ENCODE peak calls at places on chromosome 19, in seven cellular contexts. One of them, this sample, is unnamed.

GRCh38 chr19:50418186-50419021 is at the start of gene SPIB:
- DNase-seq in stimulated activated naive CD4-positive, alpha-beta T cell treated with Interleukin-2 at 50 U/mL for 16 hours: no peak
- DNase-seq in KG1: no peak
- DNase-seq in mammary epithelial cell: no peak
- DNase-seq in NCI-H69: peak; percentile 45
- DNase-seq in stimulated activated CD8-positive, alpha-beta memory T cell treated with anti-CD3 and anti-CD28 coated beads, Interleukin-15, amount 100 ng/mL, for 1 hour: no peak
- DNase-seq in caudate nucleus: no peak
- DNase-seq in this sample: no peak

GRCh38 chr19:51735759-51736449 is 12.1 kb upstream of the HAS1 start:
- DNase-seq in stimulated activated CD8-positive, alpha-beta memory T cell treated with anti-CD3 and anti-CD28 coated beads, Interleukin-15, amount 100 ng/mL, for 1 hour: no peak
- DNase-seq in caudate nucleus: no peak
- DNase-seq in stimulated activated naive CD4-positive, alpha-beta T cell treated with Interleukin-2 at 50 U/mL for 16 hours: no peak
- DNase-seq in mammary epithelial cell: no peak
- DNase-seq in KG1: no peak
- DNase-seq in NCI-H69: no peak
- DNase-seq in this sample: no peak

GRCh38 chr19:20558011-20558410 is 7.6 kb downstream of the ZNF737 start:
- DNase-seq in caudate nucleus: peak; percentile 51
- DNase-seq in KG1: no peak
- DNase-seq in stimulated activated CD8-positive, alpha-beta memory T cell treated with anti-CD3 and anti-CD28 coated beads, Interleukin-15, amount 100 ng/mL, for 1 hour: no peak
- DNase-seq in stimulated activated naive CD4-positive, alpha-beta T cell treated with Interleukin-2 at 50 U/mL for 16 hours: no peak
- DNase-seq in NCI-H69: no peak
- DNase-seq in mammary epithelial cell: no peak
- DNase-seq in this sample: no peak

GRCh38 chr19:19782783-19783182 is 38.8 kb downstream of the ZNF506 start:
- DNase-seq in stimulated activated naive CD4-positive, alpha-beta T cell treated with Interleukin-2 at 50 U/mL for 16 hours: peak; percentile 52
- DNase-seq in caudate nucleus: no peak
- DNase-seq in KG1: no peak
- DNase-seq in NCI-H69: no peak
- DNase-seq in mammary epithelial cell: no peak
- DNase-seq in stimulated activated CD8-positive, alpha-beta memory T cell treated with anti-CD3 and anti-CD28 coated beads, Interleukin-15, amount 100 ng/mL, for 1 hour: no peak
- DNase-seq in this sample: no peak

GRCh38 chr19:10773969-10774368 is 56.1 kb downstream of the DNM2 start:
- DNase-seq in NCI-H69: no peak
- DNase-seq in KG1: no peak
- DNase-seq in mammary epithelial cell: peak; percentile 17
- DNase-seq in stimulated activated CD8-positive, alpha-beta memory T cell treated with anti-CD3 and anti-CD28 coated beads, Interleukin-15, amount 100 ng/mL, for 1 hour: no peak
- DNase-seq in caudate nucleus: no peak
- DNase-seq in stimulated activated naive CD4-positive, alpha-beta T cell treated with Interleukin-2 at 50 U/mL for 16 hours: no peak
- DNase-seq in this sample: no peak

GRCh38 chr19:39303373-39304184 is 7.4 kb downstream of the IFNL1 start:
- DNase-seq in NCI-H69: no peak
- DNase-seq in mammary epithelial cell: no peak
- DNase-seq in stimulated activated CD8-positive, alpha-beta memory T cell treated with anti-CD3 and anti-CD28 coated beads, Interleukin-15, amount 100 ng/mL, for 1 hour: no peak
- DNase-seq in KG1: no peak
- DNase-seq in caudate nucleus: no peak
- DNase-seq in stimulated activated naive CD4-positive, alpha-beta T cell treated with Interleukin-2 at 50 U/mL for 16 hours: no peak
- DNase-seq in this sample: no peak

GRCh38 chr19:55146078-55146647 is 2.8 kb downstream of the TNNT1 start:
- DNase-seq in stimulated activated naive CD4-positive, alpha-beta T cell treated with Interleukin-2 at 50 U/mL for 16 hours: no peak
- DNase-seq in NCI-H69: peak; percentile 85
- DNase-seq in caudate nucleus: no peak
- DNase-seq in KG1: peak; percentile 24
- DNase-seq in stimulated activated CD8-positive, alpha-beta memory T cell treated with anti-CD3 and anti-CD28 coated beads, Interleukin-15, amount 100 ng/mL, for 1 hour: no peak
- DNase-seq in mammary epithelial cell: peak; percentile 29
- DNase-seq in this sample: no peak

GRCh38 chr19:45477216-45477615 is 9.4 kb downstream of the FOSB start:
- DNase-seq in mammary epithelial cell: no peak
- DNase-seq in KG1: no peak
- DNase-seq in NCI-H69: no peak
- DNase-seq in caudate nucleus: no peak
- DNase-seq in stimulated activated CD8-positive, alpha-beta memory T cell treated with anti-CD3 and anti-CD28 coated beads, Interleukin-15, amount 100 ng/mL, for 1 hour: no peak
- DNase-seq in stimulated activated naive CD4-positive, alpha-beta T cell treated with Interleukin-2 at 50 U/mL for 16 hours: no peak
- DNase-seq in this sample: no peak

GRCh38 chr19:30596813-30597399 is 224.7 kb downstream of the ZNF536 start:
- DNase-seq in mammary epithelial cell: no peak
- DNase-seq in stimulated activated naive CD4-positive, alpha-beta T cell treated with Interleukin-2 at 50 U/mL for 16 hours: no peak
- DNase-seq in stimulated activated CD8-positive, alpha-beta memory T cell treated with anti-CD3 and anti-CD28 coated beads, Interleukin-15, amount 100 ng/mL, for 1 hour: no peak
- DNase-seq in caudate nucleus: no peak
- DNase-seq in NCI-H69: no peak
- DNase-seq in KG1: no peak
- DNase-seq in this sample: no peak

GRCh38 chr19:39264306-39265290 is 3.6 kb upstream of the IFNL2 start:
- DNase-seq in stimulated activated CD8-positive, alpha-beta memory T cell treated with anti-CD3 and anti-CD28 coated beads, Interleukin-15, amount 100 ng/mL, for 1 hour: no peak
- DNase-seq in KG1: no peak
- DNase-seq in NCI-H69: peak; percentile 20
- DNase-seq in stimulated activated naive CD4-positive, alpha-beta T cell treated with Interleukin-2 at 50 U/mL for 16 hours: no peak
- DNase-seq in mammary epithelial cell: no peak
- DNase-seq in caudate nucleus: no peak
- DNase-seq in this sample: no peak

GRCh38 chr19:38831142-38831605 is 420 bp downstream of the ECH1 start:
- DNase-seq in mammary epithelial cell: peak; percentile 86
- DNase-seq in stimulated activated naive CD4-positive, alpha-beta T cell treated with Interleukin-2 at 50 U/mL for 16 hours: peak; percentile 14
- DNase-seq in stimulated activated CD8-positive, alpha-beta memory T cell treated with anti-CD3 and anti-CD28 coated beads, Interleukin-15, amount 100 ng/mL, for 1 hour: no peak
- DNase-seq in KG1: no peak
- DNase-seq in caudate nucleus: no peak
- DNase-seq in NCI-H69: peak; percentile 57
- DNase-seq in this sample: no peak

GRCh38 chr19:12833747-12834417 is 497 bp downstream of the RTBDN start:
- DNase-seq in stimulated activated CD8-positive, alpha-beta memory T cell treated with anti-CD3 and anti-CD28 coated beads, Interleukin-15, amount 100 ng/mL, for 1 hour: no peak
- DNase-seq in mammary epithelial cell: no peak
- DNase-seq in stimulated activated naive CD4-positive, alpha-beta T cell treated with Interleukin-2 at 50 U/mL for 16 hours: peak; percentile 35
- DNase-seq in KG1: no peak
- DNase-seq in NCI-H69: peak; percentile 91
- DNase-seq in caudate nucleus: no peak
- DNase-seq in this sample: no peak

GRCh38 chr19:35513231-35513974 is at the start of gene DMKN:
- DNase-seq in stimulated activated CD8-positive, alpha-beta memory T cell treated with anti-CD3 and anti-CD28 coated beads, Interleukin-15, amount 100 ng/mL, for 1 hour: no peak
- DNase-seq in stimulated activated naive CD4-positive, alpha-beta T cell treated with Interleukin-2 at 50 U/mL for 16 hours: no peak
- DNase-seq in NCI-H69: no peak
- DNase-seq in KG1: no peak
- DNase-seq in mammary epithelial cell: peak; percentile 77
- DNase-seq in caudate nucleus: peak; percentile 57
- DNase-seq in this sample: no peak

GRCh38 chr19:10293637-10294367 is 4.0 kb downstream of the ICAM5 start:
- DNase-seq in caudate nucleus: no peak
- DNase-seq in stimulated activated CD8-positive, alpha-beta memory T cell treated with anti-CD3 and anti-CD28 coated beads, Interleukin-15, amount 100 ng/mL, for 1 hour: no peak
- DNase-seq in mammary epithelial cell: no peak
- DNase-seq in KG1: no peak
- DNase-seq in NCI-H69: no peak
- DNase-seq in stimulated activated naive CD4-positive, alpha-beta T cell treated with Interleukin-2 at 50 U/mL for 16 hours: no peak
- DNase-seq in this sample: no peak

GRCh38 chr19:17883627-17884413 is 12.1 kb downstream of the SLC5A5 start:
- DNase-seq in caudate nucleus: no peak
- DNase-seq in stimulated activated CD8-positive, alpha-beta memory T cell treated with anti-CD3 and anti-CD28 coated beads, Interleukin-15, amount 100 ng/mL, for 1 hour: no peak
- DNase-seq in mammary epithelial cell: no peak
- DNase-seq in KG1: no peak
- DNase-seq in NCI-H69: peak; percentile 62
- DNase-seq in stimulated activated naive CD4-positive, alpha-beta T cell treated with Interleukin-2 at 50 U/mL for 16 hours: no peak
- DNase-seq in this sample: no peak

GRCh38 chr19:33394006-33394722 is 20.7 kb downstream of the CEBPG start:
- DNase-seq in NCI-H69: no peak
- DNase-seq in mammary epithelial cell: peak; percentile 75
- DNase-seq in stimulated activated naive CD4-positive, alpha-beta T cell treated with Interleukin-2 at 50 U/mL for 16 hours: no peak
- DNase-seq in caudate nucleus: no peak
- DNase-seq in KG1: no peak
- DNase-seq in stimulated activated CD8-positive, alpha-beta memory T cell treated with anti-CD3 and anti-CD28 coated beads, Interleukin-15, amount 100 ng/mL, for 1 hour: no peak
- DNase-seq in this sample: no peak

GRCh38 chr19:47582320-47582909 is 9.5 kb upstream of the ZNF541 start:
- DNase-seq in stimulated activated naive CD4-positive, alpha-beta T cell treated with Interleukin-2 at 50 U/mL for 16 hours: no peak
- DNase-seq in NCI-H69: no peak
- DNase-seq in KG1: no peak
- DNase-seq in caudate nucleus: no peak
- DNase-seq in mammary epithelial cell: no peak
- DNase-seq in stimulated activated CD8-positive, alpha-beta memory T cell treated with anti-CD3 and anti-CD28 coated beads, Interleukin-15, amount 100 ng/mL, for 1 hour: no peak
- DNase-seq in this sample: no peak

GRCh38 chr19:30682576-30683536 is 310.7 kb downstream of the ZNF536 start:
- DNase-seq in caudate nucleus: peak; percentile 77
- DNase-seq in KG1: no peak
- DNase-seq in stimulated activated CD8-positive, alpha-beta memory T cell treated with anti-CD3 and anti-CD28 coated beads, Interleukin-15, amount 100 ng/mL, for 1 hour: peak; percentile 15
- DNase-seq in stimulated activated naive CD4-positive, alpha-beta T cell treated with Interleukin-2 at 50 U/mL for 16 hours: peak; percentile 5
- DNase-seq in mammary epithelial cell: peak; percentile 68
- DNase-seq in NCI-H69: peak; percentile 67
- DNase-seq in this sample: no peak

GRCh38 chr19:54164369-54165068 is 5.0 kb upstream of the LENG1 start:
- DNase-seq in stimulated activated CD8-positive, alpha-beta memory T cell treated with anti-CD3 and anti-CD28 coated beads, Interleukin-15, amount 100 ng/mL, for 1 hour: no peak
- DNase-seq in KG1: no peak
- DNase-seq in NCI-H69: peak; percentile 77
- DNase-seq in stimulated activated naive CD4-positive, alpha-beta T cell treated with Interleukin-2 at 50 U/mL for 16 hours: peak; percentile 61
- DNase-seq in mammary epithelial cell: no peak
- DNase-seq in caudate nucleus: no peak
- DNase-seq in this sample: no peak

GRCh38 chr19:29831041-29831548 is 19.3 kb downstream of the CCNE1 start:
- DNase-seq in NCI-H69: peak; percentile 50
- DNase-seq in caudate nucleus: no peak
- DNase-seq in mammary epithelial cell: peak; percentile 63
- DNase-seq in KG1: no peak
- DNase-seq in stimulated activated CD8-positive, alpha-beta memory T cell treated with anti-CD3 and anti-CD28 coated beads, Interleukin-15, amount 100 ng/mL, for 1 hour: no peak
- DNase-seq in stimulated activated naive CD4-positive, alpha-beta T cell treated with Interleukin-2 at 50 U/mL for 16 hours: peak; percentile 41
- DNase-seq in this sample: no peak

GRCh38 chr19:39524495-39524894 is 8.2 kb downstream of the EID2B start:
- DNase-seq in caudate nucleus: no peak
- DNase-seq in KG1: no peak
- DNase-seq in stimulated activated naive CD4-positive, alpha-beta T cell treated with Interleukin-2 at 50 U/mL for 16 hours: no peak
- DNase-seq in stimulated activated CD8-positive, alpha-beta memory T cell treated with anti-CD3 and anti-CD28 coated beads, Interleukin-15, amount 100 ng/mL, for 1 hour: no peak
- DNase-seq in NCI-H69: no peak
- DNase-seq in mammary epithelial cell: no peak
- DNase-seq in this sample: no peak

GRCh38 chr19:42117076-42117475 is 15.2 kb downstream of the POU2F2 start:
- DNase-seq in stimulated activated CD8-positive, alpha-beta memory T cell treated with anti-CD3 and anti-CD28 coated beads, Interleukin-15, amount 100 ng/mL, for 1 hour: no peak
- DNase-seq in KG1: no peak
- DNase-seq in NCI-H69: no peak
- DNase-seq in caudate nucleus: no peak
- DNase-seq in stimulated activated naive CD4-positive, alpha-beta T cell treated with Interleukin-2 at 50 U/mL for 16 hours: no peak
- DNase-seq in mammary epithelial cell: no peak
- DNase-seq in this sample: no peak

GRCh38 chr19:17834350-17835181 is 13.2 kb downstream of the JAK3 start:
- DNase-seq in stimulated activated CD8-positive, alpha-beta memory T cell treated with anti-CD3 and anti-CD28 coated beads, Interleukin-15, amount 100 ng/mL, for 1 hour: no peak
- DNase-seq in KG1: no peak
- DNase-seq in NCI-H69: no peak
- DNase-seq in mammary epithelial cell: no peak
- DNase-seq in stimulated activated naive CD4-positive, alpha-beta T cell treated with Interleukin-2 at 50 U/mL for 16 hours: no peak
- DNase-seq in caudate nucleus: no peak
- DNase-seq in this sample: no peak

GRCh38 chr19:16062789-16063188 is 13.5 kb upstream of the TPM4 start:
- DNase-seq in stimulated activated CD8-positive, alpha-beta memory T cell treated with anti-CD3 and anti-CD28 coated beads, Interleukin-15, amount 100 ng/mL, for 1 hour: peak; percentile 43
- DNase-seq in caudate nucleus: no peak
- DNase-seq in NCI-H69: peak; percentile 35
- DNase-seq in stimulated activated naive CD4-positive, alpha-beta T cell treated with Interleukin-2 at 50 U/mL for 16 hours: peak; percentile 58
- DNase-seq in KG1: no peak
- DNase-seq in mammary epithelial cell: no peak
- DNase-seq in this sample: no peak

GRCh38 chr19:45848922-45849321 is 14.0 kb downstream of the SYMPK start:
- DNase-seq in mammary epithelial cell: no peak
- DNase-seq in stimulated activated CD8-positive, alpha-beta memory T cell treated with anti-CD3 and anti-CD28 coated beads, Interleukin-15, amount 100 ng/mL, for 1 hour: no peak
- DNase-seq in NCI-H69: no peak
- DNase-seq in caudate nucleus: no peak
- DNase-seq in stimulated activated naive CD4-positive, alpha-beta T cell treated with Interleukin-2 at 50 U/mL for 16 hours: no peak
- DNase-seq in KG1: no peak
- DNase-seq in this sample: no peak

GRCh38 chr19:41408256-41408655 is 10.6 kb downstream of the BCKDHA start:
- DNase-seq in NCI-H69: peak; percentile 37
- DNase-seq in KG1: no peak
- DNase-seq in stimulated activated CD8-positive, alpha-beta memory T cell treated with anti-CD3 and anti-CD28 coated beads, Interleukin-15, amount 100 ng/mL, for 1 hour: no peak
- DNase-seq in stimulated activated naive CD4-positive, alpha-beta T cell treated with Interleukin-2 at 50 U/mL for 16 hours: no peak
- DNase-seq in mammary epithelial cell: no peak
- DNase-seq in caudate nucleus: no peak
- DNase-seq in this sample: no peak

GRCh38 chr19:39398297-39398864 is 7.2 kb downstream of the MED29 start:
- DNase-seq in stimulated activated naive CD4-positive, alpha-beta T cell treated with Interleukin-2 at 50 U/mL for 16 hours: peak; percentile 46
- DNase-seq in stimulated activated CD8-positive, alpha-beta memory T cell treated with anti-CD3 and anti-CD28 coated beads, Interleukin-15, amount 100 ng/mL, for 1 hour: no peak
- DNase-seq in mammary epithelial cell: peak; percentile 88
- DNase-seq in KG1: no peak
- DNase-seq in caudate nucleus: peak; percentile 32
- DNase-seq in NCI-H69: no peak
- DNase-seq in this sample: peak; percentile 79

This sample was measured in SIG-M5.